ENCODE peak calls at places on chromosomes 16 and 17, in eight cellular contexts. One of them, this sample, is unnamed.

GRCh38 chr16:89863741-89864391 is 9.5 kb upstream of the TCF25 start:
- DNase-seq in HepG2: no peak
- DNase-seq in mesendoderm: peak; percentile 52
- DNase-seq in endodermal cell: no peak
- DNase-seq in IMR-90: peak; percentile 40
- DNase-seq in NT2/D1: no peak
- DNase-seq in adipocyte: peak; percentile 21
- DNase-seq in GM23248: peak; percentile 25
- DNase-seq in this sample: no peak

GRCh38 chr17:16191604-16192003 is 23.7 kb downstream of the NCOR1 start:
- DNase-seq in NT2/D1: no peak
- DNase-seq in IMR-90: no peak
- DNase-seq in adipocyte: no peak
- DNase-seq in mesendoderm: no peak
- DNase-seq in endodermal cell: no peak
- DNase-seq in GM23248: no peak
- DNase-seq in HepG2: no peak
- DNase-seq in this sample: no peak

GRCh38 chr17:46192484-46193245 is 564 bp downstream of the KANSL1 start:
- DNase-seq in IMR-90: peak; percentile 54
- DNase-seq in adipocyte: peak; percentile 91
- DNase-seq in GM23248: peak; percentile 90
- DNase-seq in endodermal cell: peak; percentile 95
- DNase-seq in mesendoderm: peak; percentile 92
- DNase-seq in NT2/D1: no peak
- DNase-seq in HepG2: peak; percentile 68
- DNase-seq in this sample: peak; percentile 85

GRCh38 chr17:55731586-55732250 is 9.1 kb upstream of the TMEM100 start:
- DNase-seq in NT2/D1: no peak
- DNase-seq in mesendoderm: peak; percentile 57
- DNase-seq in IMR-90: peak; percentile 36
- DNase-seq in adipocyte: peak; percentile 42
- DNase-seq in HepG2: no peak
- DNase-seq in GM23248: peak; percentile 80
- DNase-seq in endodermal cell: peak; percentile 67
- DNase-seq in this sample: peak; percentile 20

GRCh38 chr17:17606416-17607000 is 15.0 kb upstream of the PEMT start:
- DNase-seq in GM23248: peak; percentile 69
- DNase-seq in HepG2: no peak
- DNase-seq in endodermal cell: no peak
- DNase-seq in NT2/D1: no peak
- DNase-seq in adipocyte: no peak
- DNase-seq in IMR-90: no peak
- DNase-seq in mesendoderm: no peak
- DNase-seq in this sample: no peak

GRCh38 chr17:51121620-51122472 is 1.2 kb upstream of the SPAG9 start:
- DNase-seq in endodermal cell: peak; percentile 92
- DNase-seq in mesendoderm: peak; percentile 94
- DNase-seq in GM23248: peak; percentile 99
- DNase-seq in adipocyte: peak; percentile 93
- DNase-seq in IMR-90: peak; percentile 94
- DNase-seq in NT2/D1: no peak
- DNase-seq in HepG2: peak; percentile 88
- DNase-seq in this sample: peak; percentile 68

GRCh38 chr17:75344664-75345063 is 55.4 kb upstream of the SLC25A19 start:
- DNase-seq in HepG2: no peak
- DNase-seq in GM23248: no peak
- DNase-seq in endodermal cell: peak; percentile 81
- DNase-seq in mesendoderm: no peak
- DNase-seq in IMR-90: peak; percentile 36
- DNase-seq in adipocyte: no peak
- DNase-seq in NT2/D1: no peak
- DNase-seq in this sample: peak; percentile 15

GRCh38 chr17:48553837-48554236 is 8.9 kb upstream of the HOXB2 start:
- DNase-seq in GM23248: no peak
- DNase-seq in HepG2: no peak
- DNase-seq in mesendoderm: no peak
- DNase-seq in adipocyte: no peak
- DNase-seq in endodermal cell: no peak
- DNase-seq in NT2/D1: no peak
- DNase-seq in IMR-90: peak; percentile 34
- DNase-seq in this sample: no peak

GRCh38 chr16:85433477-85433876 is 179.6 kb upstream of the GSE1 start:
- DNase-seq in IMR-90: no peak
- DNase-seq in mesendoderm: no peak
- DNase-seq in NT2/D1: no peak
- DNase-seq in GM23248: no peak
- DNase-seq in endodermal cell: no peak
- DNase-seq in HepG2: no peak
- DNase-seq in adipocyte: no peak
- DNase-seq in this sample: no peak

GRCh38 chr16:81633147-81633619 is 145.9 kb upstream of the PLCG2 start:
- DNase-seq in HepG2: peak; percentile 16
- DNase-seq in endodermal cell: peak; percentile 84
- DNase-seq in IMR-90: no peak
- DNase-seq in adipocyte: no peak
- DNase-seq in mesendoderm: peak; percentile 69
- DNase-seq in GM23248: no peak
- DNase-seq in NT2/D1: no peak
- DNase-seq in this sample: peak; percentile 46
- H3K36me3 ChIP-seq in HepG2: peaks cover 6% of the 10 kb centered on the region
- H3K36me3 ChIP-seq in endodermal cell: no peaks in the 10 kb centered on the region
- H3K36me3 ChIP-seq in IMR-90: no peaks in the 10 kb centered on the region
- H3K36me3 ChIP-seq in adipocyte: no peaks in the 10 kb centered on the region
- H3K36me3 ChIP-seq in mesendoderm: no peaks in the 10 kb centered on the region
- H3K36me3 ChIP-seq in GM23248: no peaks in the 10 kb centered on the region
- H3K36me3 ChIP-seq in NT2/D1: peaks cover 8% of the 10 kb centered on the region
- H3K36me3 ChIP-seq in this sample: no peaks in the 10 kb centered on the region

GRCh38 chr17:34892864-34893263 is 68.4 kb downstream of the CCT6B start:
- DNase-seq in NT2/D1: no peak
- DNase-seq in IMR-90: no peak
- DNase-seq in endodermal cell: peak; percentile 91
- DNase-seq in adipocyte: no peak
- DNase-seq in HepG2: no peak
- DNase-seq in mesendoderm: peak; percentile 59
- DNase-seq in GM23248: peak; percentile 37
- DNase-seq in this sample: peak; percentile 78
- H3K9ac ChIP-seq in NT2/D1: no peak overlapping the region
- H3K9ac ChIP-seq in IMR-90: no peak overlapping the region
- H3K9ac ChIP-seq in endodermal cell: no peak overlapping the region
- H3K9ac ChIP-seq in adipocyte: no peak overlapping the region
- H3K9ac ChIP-seq in HepG2: no peak overlapping the region
- H3K9ac ChIP-seq in mesendoderm: no peak overlapping the region
- H3K9ac ChIP-seq in GM23248: no peak overlapping the region
- H3K9ac ChIP-seq in this sample: no peak overlapping the region

DNA sequence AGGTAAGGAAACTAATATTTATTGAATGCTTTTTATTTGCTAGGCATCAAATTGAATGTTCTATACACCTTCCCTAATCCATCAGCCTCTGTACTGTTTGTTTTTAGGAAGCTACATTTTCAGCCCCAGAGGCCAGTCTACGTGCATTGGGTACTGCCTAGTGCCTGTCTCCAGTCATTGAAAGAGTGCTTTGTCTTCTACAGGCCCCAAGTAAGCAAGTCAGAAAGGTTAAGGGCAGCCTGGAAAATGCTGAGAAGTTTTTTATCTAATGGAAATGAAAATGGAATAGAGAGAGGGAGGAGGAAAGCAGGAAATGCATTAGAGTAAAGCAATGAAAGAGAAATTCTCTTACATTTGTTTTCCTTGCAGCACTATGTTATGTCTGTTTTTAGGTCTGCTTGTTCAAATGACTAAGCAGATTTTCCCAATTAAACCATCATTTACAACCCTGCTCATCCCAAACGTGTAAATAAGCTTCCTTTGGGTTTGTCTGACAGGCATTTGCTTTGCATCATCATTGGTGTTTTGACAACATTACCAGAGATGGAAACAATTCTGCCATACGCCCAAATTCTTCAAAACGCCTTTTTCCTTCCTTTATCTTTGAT is 116.0 kb upstream of the GOT2 start:
- DNase-seq in adipocyte: no peak
- DNase-seq in mesendoderm: peak; percentile 42
- DNase-seq in HepG2: no peak
- DNase-seq in GM23248: no peak
- DNase-seq in IMR-90: no peak
- DNase-seq in endodermal cell: no peak
- DNase-seq in NT2/D1: no peak
- DNase-seq in this sample: no peak
- H3K36me3 ChIP-seq in adipocyte: no peaks in the 10 kb centered on the region
- H3K36me3 ChIP-seq in mesendoderm: no peaks in the 10 kb centered on the region
- H3K36me3 ChIP-seq in HepG2: no peaks in the 10 kb centered on the region
- H3K36me3 ChIP-seq in GM23248: no peaks in the 10 kb centered on the region
- H3K36me3 ChIP-seq in IMR-90: no peaks in the 10 kb centered on the region
- H3K36me3 ChIP-seq in endodermal cell: no peaks in the 10 kb centered on the region
- H3K36me3 ChIP-seq in NT2/D1: no peaks in the 10 kb centered on the region
- H3K36me3 ChIP-seq in this sample: no peaks in the 10 kb centered on the region

GRCh38 chr17:61122356-61122913 is 277.2 kb upstream of the TBX2 start:
- DNase-seq in endodermal cell: peak; percentile 81
- DNase-seq in IMR-90: no peak
- DNase-seq in GM23248: no peak
- DNase-seq in HepG2: no peak
- DNase-seq in adipocyte: no peak
- DNase-seq in mesendoderm: peak; percentile 97
- DNase-seq in NT2/D1: no peak
- DNase-seq in this sample: no peak

GRCh38 chr17:61118871-61119270 is 280.8 kb upstream of the TBX2 start:
- DNase-seq in endodermal cell: no peak
- DNase-seq in GM23248: no peak
- DNase-seq in mesendoderm: peak; percentile 35
- DNase-seq in IMR-90: no peak
- DNase-seq in adipocyte: no peak
- DNase-seq in NT2/D1: no peak
- DNase-seq in HepG2: no peak
- DNase-seq in this sample: peak; percentile 60

GRCh38 chr17:61116577-61116976 is 283.1 kb upstream of the TBX2 start:
- DNase-seq in endodermal cell: no peak
- DNase-seq in NT2/D1: no peak
- DNase-seq in HepG2: no peak
- DNase-seq in mesendoderm: no peak
- DNase-seq in GM23248: no peak
- DNase-seq in IMR-90: no peak
- DNase-seq in adipocyte: no peak
- DNase-seq in this sample: no peak

GRCh38 chr17:61117983-61118382 is 281.7 kb upstream of the TBX2 start:
- DNase-seq in IMR-90: no peak
- DNase-seq in NT2/D1: no peak
- DNase-seq in mesendoderm: no peak
- DNase-seq in endodermal cell: no peak
- DNase-seq in HepG2: no peak
- DNase-seq in GM23248: no peak
- DNase-seq in adipocyte: no peak
- DNase-seq in this sample: no peak
- H3K9ac ChIP-seq in IMR-90: no peak overlapping the region
- H3K9ac ChIP-seq in NT2/D1: no peak overlapping the region
- H3K9ac ChIP-seq in mesendoderm: no peak overlapping the region
- H3K9ac ChIP-seq in endodermal cell: no peak overlapping the region
- H3K9ac ChIP-seq in HepG2: no peak overlapping the region
- H3K9ac ChIP-seq in GM23248: no peak overlapping the region
- H3K9ac ChIP-seq in adipocyte: no peak overlapping the region
- H3K9ac ChIP-seq in this sample: no peak overlapping the region

GRCh38 chr16:8804313-8804712 is 6.7 kb downstream of the PMM2 start:
- DNase-seq in HepG2: no peak
- DNase-seq in IMR-90: no peak
- DNase-seq in NT2/D1: no peak
- DNase-seq in mesendoderm: no peak
- DNase-seq in adipocyte: no peak
- DNase-seq in GM23248: no peak
- DNase-seq in endodermal cell: no peak
- DNase-seq in this sample: no peak
- H3K36me3 ChIP-seq in HepG2: peaks cover 45% of the 10 kb centered on the region
- H3K36me3 ChIP-seq in IMR-90: peaks cover 59% of the 10 kb centered on the region
- H3K36me3 ChIP-seq in NT2/D1: peaks cover 99% of the 10 kb centered on the region
- H3K36me3 ChIP-seq in mesendoderm: peaks cover 17% of the 10 kb centered on the region
- H3K36me3 ChIP-seq in adipocyte: peaks cover 85% of the 10 kb centered on the region
- H3K36me3 ChIP-seq in GM23248: peaks cover 75% of the 10 kb centered on the region
- H3K36me3 ChIP-seq in endodermal cell: peaks cover 92% of the 10 kb centered on the region
- H3K36me3 ChIP-seq in this sample: no peaks in the 10 kb centered on the region

GRCh38 chr16:27772093-27772820 is 222.3 kb downstream of the KATNIP start:
- DNase-seq in adipocyte: no peak
- DNase-seq in HepG2: no peak
- DNase-seq in GM23248: no peak
- DNase-seq in IMR-90: no peak
- DNase-seq in mesendoderm: no peak
- DNase-seq in NT2/D1: no peak
- DNase-seq in endodermal cell: no peak
- DNase-seq in this sample: no peak

GRCh38 chr16:27770271-27771196 is 220.6 kb downstream of the KATNIP start:
- DNase-seq in adipocyte: no peak
- DNase-seq in NT2/D1: no peak
- DNase-seq in endodermal cell: no peak
- DNase-seq in IMR-90: no peak
- DNase-seq in GM23248: no peak
- DNase-seq in HepG2: no peak
- DNase-seq in mesendoderm: no peak
- DNase-seq in this sample: no peak

GRCh38 chr16:27773344-27773743 is 223.4 kb downstream of the KATNIP start:
- DNase-seq in HepG2: no peak
- DNase-seq in IMR-90: no peak
- DNase-seq in mesendoderm: no peak
- DNase-seq in adipocyte: no peak
- DNase-seq in GM23248: no peak
- DNase-seq in NT2/D1: no peak
- DNase-seq in endodermal cell: no peak
- DNase-seq in this sample: no peak

GRCh38 chr16:27769561-27770222 is 219.7 kb downstream of the KATNIP start:
- DNase-seq in adipocyte: peak; percentile 27
- DNase-seq in GM23248: peak; percentile 15
- DNase-seq in HepG2: no peak
- DNase-seq in NT2/D1: peak; percentile 30
- DNase-seq in IMR-90: peak; percentile 51
- DNase-seq in endodermal cell: no peak
- DNase-seq in mesendoderm: peak; percentile 32
- DNase-seq in this sample: no peak

GRCh38 chr16:27771201-27771910 is 221.4 kb downstream of the KATNIP start:
- DNase-seq in HepG2: no peak
- DNase-seq in IMR-90: no peak
- DNase-seq in adipocyte: no peak
- DNase-seq in endodermal cell: no peak
- DNase-seq in NT2/D1: no peak
- DNase-seq in GM23248: no peak
- DNase-seq in mesendoderm: no peak
- DNase-seq in this sample: no peak
- H3K9ac ChIP-seq in HepG2: no peak overlapping the region
- H3K9ac ChIP-seq in IMR-90: no peak overlapping the region
- H3K9ac ChIP-seq in adipocyte: no peak overlapping the region
- H3K9ac ChIP-seq in endodermal cell: no peak overlapping the region
- H3K9ac ChIP-seq in NT2/D1: no peak overlapping the region
- H3K9ac ChIP-seq in GM23248: no peak overlapping the region
- H3K9ac ChIP-seq in mesendoderm: no peak overlapping the region
- H3K9ac ChIP-seq in this sample: no peak overlapping the region

This sample was measured in neural progenitor cell.